ENCODE peak calls at places on chromosomes 16 and 17, in ten cellular contexts. L is GM23338; Y is ELR; G is amniotic stem cell; P is GM23248; Q is stimulated activated naive CD8-positive, alpha-beta T cell treated with anti-CD3 and anti-CD28 coated beads, Interleukin-15, Interleukin-2, amounts not matched to agents 100 U/mL and 50 U/mL, for 24 hours; V is thoracic aorta; H is ACHN; R is NCI-H1436 treated with DMSO at 0.1 percent for 48 hours; C is iris pigment epithelial cell. A is an unnamed sample.

GRCh38 chr16:19746561-19746960 is 28.5 kb downstream of the IQCK start:
- DNase-seq in L (no peak), Y (no peak), G (no peak), P (no peak), Q (no peak), V (no peak), H (no peak), R (no peak), C (no peak), A (no peak)

GRCh38 chr17:56499799-56500388 is 93.6 kb upstream of the NOG start:
- DNase-seq in L (peak), Y (peak), G (no peak), P (peak), Q (peak), V (no peak), H (peak), R (no peak), C (peak), A (no peak)

GRCh38 chr17:57746221-57746620 is 1.1 kb upstream of the CCDC182 start:
- DNase-seq in L (no peak), Y (no peak), G (no peak), P (no peak), Q (no peak), V (no peak), H (no peak), R (no peak), C (no peak), A (no peak)

GRCh38 chr17:1487939-1488825 is 4.3 kb downstream of the MYO1C start:
- DNase-seq in L (peak), Y (peak), G (peak), P (peak), Q (peak), V (no peak), H (peak), R (no peak), C (peak), A (peak)

GRCh38 chr17:50944902-50945720 is 79.0 kb upstream of the TOB1 start:
- DNase-seq in L (peak), Y (no peak), G (no peak), P (no peak), Q (no peak), V (no peak), H (no peak), R (no peak), C (no peak), A (peak)

GRCh38 chr16:49287572-49287971 is 5.9 kb upstream of the CBLN1 start:
- DNase-seq in L (peak), Y (no peak), G (no peak), P (no peak), Q (no peak), V (no peak), H (no peak), R (no peak), C (no peak), A (no peak)

GRCh38 chr16:86718118-86718517 is 139.8 kb downstream of the FOXL1 start:
- DNase-seq in L (no peak), Y (no peak), G (no peak), P (no peak), Q (peak), V (no peak), H (no peak), R (no peak), C (peak), A (no peak)

GRCh38 chr16:88814144-88814502 is 2.4 kb upstream of the APRT start:
- DNase-seq in L (no peak), Y (no peak), G (no peak), P (no peak), Q (no peak), V (no peak), H (no peak), R (no peak), C (no peak), A (no peak)

GRCh38 chr16:56625943-56626654 is 518 bp downstream of the MT1E start:
- DNase-seq in L (no peak), Y (peak), G (no peak), P (peak), Q (no peak), V (peak), H (peak), R (no peak), C (peak), A (peak)

GRCh38 chr17:64180089-64180488 is 50.1 kb upstream of the ERN1 start:
- DNase-seq in L (no peak), Y (peak), G (no peak), P (peak), Q (no peak), V (no peak), H (no peak), R (no peak), C (peak), A (no peak)

GRCh38 chr17:79949646-79950292 is 85.9 kb downstream of the TBC1D16 start:
- DNase-seq in L (peak), Y (no peak), G (no peak), P (no peak), Q (no peak), V (no peak), H (no peak), R (no peak), C (no peak), A (peak)

GRCh38 chr17:35189291-35189690 is 4.9 kb downstream of the SLC35G3 start:
- DNase-seq in L (no peak), Y (peak), G (no peak), P (peak), Q (no peak), V (no peak), H (no peak), R (no peak), C (peak), A (no peak)

GRCh38 chr17:82383411-82383810 is 11.8 kb downstream of the UTS2R start:
- DNase-seq in L (no peak), Y (no peak), G (no peak), P (no peak), Q (no peak), V (no peak), H (no peak), R (no peak), C (no peak), A (no peak)

GRCh38 chr17:2393954-2394749 is 6.7 kb downstream of the MNT start:
- DNase-seq in L (peak), Y (no peak), G (no peak), P (no peak), Q (peak), V (no peak), H (no peak), R (no peak), C (no peak), A (no peak)

GRCh38 chr16:57146735-57147134 is 39.1 kb downstream of the PSME3IP1 start:
- DNase-seq in L (peak), Y (peak), G (no peak), P (peak), Q (no peak), V (no peak), H (peak), R (no peak), C (no peak), A (no peak)

GRCh38 chr16:57578521-57579360 is 36.3 kb downstream of the ADGRG5 start:
- DNase-seq in L (no peak), Y (no peak), G (no peak), P (no peak), Q (no peak), V (no peak), H (no peak), R (no peak), C (no peak), A (no peak)

GRCh38 chr17:42529054-42529453 is 7.0 kb upstream of the NAGLU start:
- DNase-seq in L (no peak), Y (no peak), G (no peak), P (no peak), Q (no peak), V (no peak), H (no peak), R (no peak), C (no peak), A (no peak)

GRCh38 chr16:85126731-85127662 is 14.7 kb upstream of the CIBAR2 start:
- DNase-seq in L (peak), Y (peak), G (peak), P (peak), Q (peak), V (no peak), H (no peak), R (no peak), C (peak), A (peak)

GRCh38 chr16:68372806-68373205 is 62.0 kb downstream of the PRMT7 start:
- DNase-seq in L (no peak), Y (no peak), G (no peak), P (no peak), Q (no peak), V (no peak), H (no peak), R (no peak), C (no peak), A (no peak)

GRCh38 chr16:86353934-86354333 is 156.4 kb upstream of the FOXF1 start:
- DNase-seq in L (no peak), Y (no peak), G (no peak), P (no peak), Q (no peak), V (no peak), H (no peak), R (no peak), C (no peak), A (no peak)

A was measured in breast epithelium.